ENCODE peak calls at places on chromosomes 16 and 17, in ten cellular contexts. Z is AML-193; B is lower leg skin; N is activated effector memory CD4-positive, alpha-beta T cell treated with Interleukin-2 at 50 U/mL for 16 hours; A is NCI-H1417; S is left cardiac atrium; E is NCI-H1092 treated with DMSO at 0.1 percent for 48 hours; G is Kasumi-1; K is sigmoid colon; P is ACHN. D is an unnamed sample.

GRCh38 chr16:27097671-27098275 is 31.0 kb downstream of the C16orf82 start:
- DNase-seq in Z (no peak), B (peak; percentile 94), N (no peak), A (no peak), S (peak; percentile 66), E (no peak), G (no peak), K (no peak), P (no peak), D (no peak)

GRCh38 chr16:86899757-86900156 is 321.4 kb downstream of the FOXL1 start:
- DNase-seq in Z (no peak), B (no peak), N (no peak), A (no peak), S (no peak), E (no peak), G (no peak), K (no peak), P (no peak), D (no peak)

GRCh38 chr16:66576306-66576705 is 3.0 kb upstream of the CMTM2 start:
- DNase-seq in Z (no peak), B (no peak), N (no peak), A (no peak), S (no peak), E (no peak), G (no peak), K (no peak), P (no peak), D (no peak)

GRCh38 chr16:85613609-85614337 is 651 bp downstream of the GSE1 start:
- DNase-seq in Z (peak; percentile 51), B (peak; percentile 94), N (no peak), A (peak; percentile 76), S (peak; percentile 78), E (peak; percentile 49), G (no peak), K (peak; percentile 86), P (peak; percentile 81), D (no peak)

GRCh38 chr17:63137163-63137562 is 171.1 kb downstream of the TANC2 start:
- DNase-seq in Z (no peak), B (no peak), N (no peak), A (no peak), S (no peak), E (no peak), G (no peak), K (no peak), P (no peak), D (no peak)

GRCh38 chr16:68116256-68116853 is 31.2 kb downstream of the NFATC3 start:
- DNase-seq in Z (peak; percentile 50), B (no peak), N (no peak), A (no peak), S (no peak), E (no peak), G (peak; percentile 40), K (no peak), P (peak; percentile 31), D (no peak)

GRCh38 chr17:47808036-47808829 is 13.4 kb downstream of the OSBPL7 start:
- DNase-seq in Z (no peak), B (peak; percentile 74), N (no peak), A (no peak), S (no peak), E (no peak), G (no peak), K (peak; percentile 52), P (no peak), D (no peak)

GRCh38 chr17:1231456-1231855 is 38.8 kb upstream of the BHLHA9 start:
- DNase-seq in Z (no peak), B (peak; percentile 94), N (no peak), A (no peak), S (peak; percentile 52), E (no peak), G (peak; percentile 6), K (peak; percentile 78), P (no peak), D (no peak)

GRCh38 chr16:52254753-52255152 is 292.2 kb downstream of the TOX3 start:
- DNase-seq in Z (no peak), B (no peak), N (no peak), A (no peak), S (no peak), E (no peak), G (no peak), K (no peak), P (no peak), D (no peak)

GRCh38 chr16:50335198-50335958 is 33.4 kb downstream of the BRD7 start:
- DNase-seq in Z (no peak), B (no peak), N (no peak), A (no peak), S (no peak), E (no peak), G (no peak), K (no peak), P (no peak), D (no peak)

GRCh38 chr17:7439462-7440112 is at the start of gene FGF11:
- DNase-seq in Z (no peak), B (no peak), N (no peak), A (no peak), S (no peak), E (no peak), G (no peak), K (no peak), P (peak; percentile 12), D (no peak)

GRCh38 chr17:4074831-4075495 is 67.9 kb downstream of the ZZEF1 start:
- DNase-seq in Z (peak; percentile 7), B (no peak), N (no peak), A (no peak), S (no peak), E (no peak), G (peak; percentile 43), K (no peak), P (peak; percentile 68), D (no peak)

GRCh38 chr16:66926171-66926570 is 836 bp upstream of the RRAD start:
- DNase-seq in Z (no peak), B (no peak), N (no peak), A (no peak), S (no peak), E (no peak), G (no peak), K (peak; percentile 77), P (peak; percentile 62), D (no peak)

GRCh38 chr17:28348979-28349378 is 8.3 kb downstream of the POLDIP2 start:
- DNase-seq in Z (no peak), B (no peak), N (no peak), A (no peak), S (no peak), E (no peak), G (no peak), K (no peak), P (no peak), D (no peak)

GRCh38 chr17:46732133-46732532 is 86.4 kb downstream of the WNT3 start:
- DNase-seq in Z (no peak), B (no peak), N (no peak), A (no peak), S (no peak), E (no peak), G (no peak), K (no peak), P (no peak), D (no peak)

GRCh38 chr17:27384261-27384701 is 72.0 kb upstream of the KSR1 start:
- DNase-seq in Z (no peak), B (peak; percentile 76), N (no peak), A (no peak), S (peak; percentile 67), E (peak; percentile 60), G (no peak), K (peak; percentile 89), P (peak; percentile 97), D (no peak)

GRCh38 chr17:48541574-48542113 is 3.3 kb downstream of the HOXB2 start:
- DNase-seq in Z (no peak), B (peak; percentile 91), N (peak; percentile 37), A (no peak), S (peak; percentile 68), E (no peak), G (no peak), K (peak; percentile 94), P (peak; percentile 69), D (no peak)

GRCh38 chr16:23908790-23909189 is 73.0 kb downstream of the PRKCB start:
- DNase-seq in Z (no peak), B (no peak), N (no peak), A (no peak), S (no peak), E (peak; percentile 5), G (no peak), K (no peak), P (no peak), D (no peak)

GRCh38 chr17:8619294-8619693 is 11.2 kb downstream of the MYH10 start:
- DNase-seq in Z (no peak), B (no peak), N (no peak), A (no peak), S (no peak), E (no peak), G (no peak), K (no peak), P (no peak), D (no peak)

GRCh38 chr17:559699-560378 is 154.8 kb downstream of the VPS53 start:
- DNase-seq in Z (peak; percentile 10), B (no peak), N (no peak), A (no peak), S (peak; percentile 46), E (no peak), G (no peak), K (peak; percentile 67), P (peak; percentile 71), D (no peak)